ENCODE peak calls at places on chromosomes 11 and 22, in five cellular contexts. One of them, this sample, is unnamed.

GRCh38 chr22:37208401-37209139 is 3.7 kb downstream of the SSTR3 start:
- DNase-seq in WERI-Rb-1: peak
- DNase-seq in suprapubic skin: peak
- DNase-seq in heart left ventricle: no peak
- DNase-seq in aorta: peak
- DNase-seq in this sample: no peak

GRCh38 chr22:37283393-37283937 is 1.2 kb downstream of the CYTH4 start:
- DNase-seq in WERI-Rb-1: no peak
- DNase-seq in suprapubic skin: no peak
- DNase-seq in heart left ventricle: peak
- DNase-seq in aorta: no peak
- DNase-seq in this sample: peak

GRCh38 chr11:88538088-88538487 is 200.6 kb upstream of the CTSC start:
- DNase-seq in WERI-Rb-1: no peak
- DNase-seq in suprapubic skin: no peak
- DNase-seq in heart left ventricle: no peak
- DNase-seq in aorta: no peak
- DNase-seq in this sample: no peak

GRCh38 chr11:126139541-126140091 is 71.8 kb downstream of the RPUSD4 start:
- DNase-seq in WERI-Rb-1: no peak
- DNase-seq in suprapubic skin: no peak
- DNase-seq in heart left ventricle: no peak
- DNase-seq in aorta: no peak
- DNase-seq in this sample: peak

GRCh38 chr22:38751066-38751421 is 4.8 kb downstream of the SUN2 start:
- DNase-seq in WERI-Rb-1: no peak
- DNase-seq in suprapubic skin: no peak
- DNase-seq in heart left ventricle: no peak
- DNase-seq in aorta: no peak
- DNase-seq in this sample: no peak

GRCh38 chr11:66224226-66224850 is 44.1 kb upstream of the RAB1B start:
- DNase-seq in WERI-Rb-1: no peak
- DNase-seq in suprapubic skin: no peak
- DNase-seq in heart left ventricle: no peak
- DNase-seq in aorta: peak
- DNase-seq in this sample: no peak

GRCh38 chr22:27518583-27519437 is 282.7 kb downstream of the MN1 start:
- DNase-seq in WERI-Rb-1: no peak
- DNase-seq in suprapubic skin: no peak
- DNase-seq in heart left ventricle: no peak
- DNase-seq in aorta: no peak
- DNase-seq in this sample: no peak

GRCh38 chr11:78535027-78535426 is 39.6 kb downstream of the NARS2 start:
- DNase-seq in WERI-Rb-1: no peak
- DNase-seq in suprapubic skin: no peak
- DNase-seq in heart left ventricle: no peak
- DNase-seq in aorta: no peak
- DNase-seq in this sample: no peak

GRCh38 chr22:41668971-41669911 is 19.4 kb downstream of the SNU13 start:
- DNase-seq in WERI-Rb-1: no peak
- DNase-seq in suprapubic skin: peak
- DNase-seq in heart left ventricle: no peak
- DNase-seq in aorta: peak
- DNase-seq in this sample: no peak

GRCh38 chr11:3217751-3218482 is 696 bp downstream of the MRGPRG start:
- DNase-seq in WERI-Rb-1: peak
- DNase-seq in suprapubic skin: peak
- DNase-seq in heart left ventricle: peak
- DNase-seq in aorta: peak
- DNase-seq in this sample: peak

GRCh38 chr11:126978911-126979310 is 21.7 kb downstream of the KIRREL3 start:
- DNase-seq in WERI-Rb-1: no peak
- DNase-seq in suprapubic skin: no peak
- DNase-seq in heart left ventricle: no peak
- DNase-seq in aorta: no peak
- DNase-seq in this sample: no peak

GRCh38 chr11:12287374-12288211 is 89.8 kb upstream of the PARVA start:
- DNase-seq in WERI-Rb-1: peak
- DNase-seq in suprapubic skin: peak
- DNase-seq in heart left ventricle: no peak
- DNase-seq in aorta: peak
- DNase-seq in this sample: peak

GRCh38 chr22:35443790-35444684 is 44.1 kb downstream of the MCM5 start:
- DNase-seq in WERI-Rb-1: no peak
- DNase-seq in suprapubic skin: no peak
- DNase-seq in heart left ventricle: no peak
- DNase-seq in aorta: no peak
- DNase-seq in this sample: no peak

DNA sequence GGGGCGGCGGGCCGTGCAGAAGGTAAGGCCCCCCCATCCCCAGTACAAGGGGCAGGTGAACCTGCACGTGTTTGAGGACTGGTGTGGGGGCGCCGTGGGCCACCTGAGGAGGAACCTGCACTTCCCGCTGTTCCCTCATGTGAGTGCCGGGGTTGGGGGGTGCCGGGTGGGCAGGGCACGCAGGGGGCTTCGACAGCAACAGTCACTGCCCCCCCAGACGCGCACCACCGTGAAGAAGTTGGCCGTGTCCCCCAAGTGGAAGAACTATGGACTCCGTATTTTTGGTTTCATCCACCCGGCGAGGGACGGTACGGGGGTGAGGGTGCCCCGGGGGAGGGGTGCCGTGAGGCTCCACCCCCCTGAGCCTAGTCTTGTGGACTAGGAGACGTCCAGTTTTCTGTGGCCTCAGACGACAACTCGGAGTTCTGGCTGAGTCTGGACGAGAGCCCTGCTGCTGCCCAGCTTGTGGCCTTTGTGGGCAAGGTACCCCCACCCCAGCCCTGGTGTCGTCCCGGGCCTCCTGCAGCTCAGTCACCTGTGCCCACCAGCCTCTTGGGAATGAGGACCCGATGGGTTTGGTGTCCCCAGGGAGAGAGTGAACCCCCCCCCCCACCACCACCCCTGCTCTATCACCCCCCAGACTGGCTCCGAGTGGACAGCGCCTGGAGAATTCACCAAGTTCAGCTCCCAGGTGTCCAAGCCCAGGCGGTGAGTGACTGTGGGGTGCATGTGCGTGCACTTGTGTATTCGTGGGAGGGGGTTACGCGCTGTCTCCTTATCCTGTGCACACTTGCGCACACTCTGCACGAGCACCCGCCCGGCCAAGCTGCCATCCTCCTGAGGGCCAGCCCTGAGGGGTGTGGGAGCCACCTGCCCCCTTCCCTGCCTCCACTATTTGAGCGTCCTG is 3.8 kb downstream of the B4GALNT4 start:
- DNase-seq in WERI-Rb-1: no peak
- DNase-seq in suprapubic skin: no peak
- DNase-seq in heart left ventricle: peak
- DNase-seq in aorta: no peak
- DNase-seq in this sample: peak
- H3K27ac ChIP-seq in WERI-Rb-1: no peak
- H3K27ac ChIP-seq in suprapubic skin: no peak
- H3K27ac ChIP-seq in heart left ventricle: no peak
- H3K27ac ChIP-seq in aorta: no peak
- H3K27ac ChIP-seq in this sample: no peak

DNA sequence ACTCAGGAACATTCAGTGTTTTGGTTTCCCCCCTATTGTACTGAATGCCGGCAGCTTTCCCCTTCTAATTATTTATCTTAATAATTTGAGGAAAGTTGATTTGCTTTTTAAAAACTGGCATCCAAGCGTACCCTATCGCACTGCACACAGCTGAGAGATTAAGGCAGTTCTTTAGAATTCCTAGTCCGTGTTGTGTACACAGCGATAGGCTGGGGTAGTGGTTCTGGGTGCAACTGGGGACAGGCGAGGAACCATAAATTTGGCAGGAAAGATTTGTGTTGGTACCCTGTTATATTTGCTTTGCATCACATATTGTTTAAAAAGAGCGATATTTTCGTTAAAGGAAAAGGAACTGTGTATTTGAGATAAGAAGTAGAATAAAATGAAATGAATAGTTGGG is 39.2 kb downstream of the PTPRJ start:
- DNase-seq in WERI-Rb-1: no peak
- DNase-seq in suprapubic skin: no peak
- DNase-seq in heart left ventricle: no peak
- DNase-seq in aorta: no peak
- DNase-seq in this sample: no peak
- H3K27ac ChIP-seq in WERI-Rb-1: no peak
- H3K27ac ChIP-seq in suprapubic skin: no peak
- H3K27ac ChIP-seq in heart left ventricle: peak
- H3K27ac ChIP-seq in aorta: no peak
- H3K27ac ChIP-seq in this sample: no peak

GRCh38 chr11:69650081-69650831 is 9.3 kb downstream of the CCND1 start:
- DNase-seq in WERI-Rb-1: no peak
- DNase-seq in suprapubic skin: no peak
- DNase-seq in heart left ventricle: peak
- DNase-seq in aorta: peak
- DNase-seq in this sample: peak

GRCh38 chr11:69647349-69647748 is 6.4 kb downstream of the CCND1 start:
- DNase-seq in WERI-Rb-1: no peak
- DNase-seq in suprapubic skin: peak
- DNase-seq in heart left ventricle: peak
- DNase-seq in aorta: peak
- DNase-seq in this sample: peak

GRCh38 chr11:69649576-69649900 is 8.6 kb downstream of the CCND1 start:
- DNase-seq in WERI-Rb-1: no peak
- DNase-seq in suprapubic skin: no peak
- DNase-seq in heart left ventricle: peak
- DNase-seq in aorta: peak
- DNase-seq in this sample: peak

GRCh38 chr11:69647761-69648497 is 7.0 kb downstream of the CCND1 start:
- DNase-seq in WERI-Rb-1: no peak
- DNase-seq in suprapubic skin: peak
- DNase-seq in heart left ventricle: peak
- DNase-seq in aorta: peak
- DNase-seq in this sample: no peak

GRCh38 chr11:69648679-69649575 is 8.0 kb downstream of the CCND1 start:
- DNase-seq in WERI-Rb-1: no peak
- DNase-seq in suprapubic skin: peak
- DNase-seq in heart left ventricle: peak
- DNase-seq in aorta: peak
- DNase-seq in this sample: no peak
- H3K27ac ChIP-seq in WERI-Rb-1: no peak
- H3K27ac ChIP-seq in suprapubic skin: no peak
- H3K27ac ChIP-seq in heart left ventricle: no peak
- H3K27ac ChIP-seq in aorta: no peak
- H3K27ac ChIP-seq in this sample: no peak

GRCh38 chr22:47328550-47329243 is 566.2 kb downstream of the TBC1D22A start:
- DNase-seq in WERI-Rb-1: no peak
- DNase-seq in suprapubic skin: no peak
- DNase-seq in heart left ventricle: no peak
- DNase-seq in aorta: no peak
- DNase-seq in this sample: no peak
- H3K27ac ChIP-seq in WERI-Rb-1: no peak
- H3K27ac ChIP-seq in suprapubic skin: no peak
- H3K27ac ChIP-seq in heart left ventricle: no peak
- H3K27ac ChIP-seq in aorta: no peak
- H3K27ac ChIP-seq in this sample: no peak

GRCh38 chr11:121670792-121671275 is 218.1 kb upstream of the SORL1-AS1 start:
- DNase-seq in WERI-Rb-1: no peak
- DNase-seq in suprapubic skin: no peak
- DNase-seq in heart left ventricle: no peak
- DNase-seq in aorta: no peak
- DNase-seq in this sample: no peak
- H3K27ac ChIP-seq in WERI-Rb-1: peak
- H3K27ac ChIP-seq in suprapubic skin: no peak
- H3K27ac ChIP-seq in heart left ventricle: peak
- H3K27ac ChIP-seq in aorta: peak
- H3K27ac ChIP-seq in this sample: peak

DNA sequence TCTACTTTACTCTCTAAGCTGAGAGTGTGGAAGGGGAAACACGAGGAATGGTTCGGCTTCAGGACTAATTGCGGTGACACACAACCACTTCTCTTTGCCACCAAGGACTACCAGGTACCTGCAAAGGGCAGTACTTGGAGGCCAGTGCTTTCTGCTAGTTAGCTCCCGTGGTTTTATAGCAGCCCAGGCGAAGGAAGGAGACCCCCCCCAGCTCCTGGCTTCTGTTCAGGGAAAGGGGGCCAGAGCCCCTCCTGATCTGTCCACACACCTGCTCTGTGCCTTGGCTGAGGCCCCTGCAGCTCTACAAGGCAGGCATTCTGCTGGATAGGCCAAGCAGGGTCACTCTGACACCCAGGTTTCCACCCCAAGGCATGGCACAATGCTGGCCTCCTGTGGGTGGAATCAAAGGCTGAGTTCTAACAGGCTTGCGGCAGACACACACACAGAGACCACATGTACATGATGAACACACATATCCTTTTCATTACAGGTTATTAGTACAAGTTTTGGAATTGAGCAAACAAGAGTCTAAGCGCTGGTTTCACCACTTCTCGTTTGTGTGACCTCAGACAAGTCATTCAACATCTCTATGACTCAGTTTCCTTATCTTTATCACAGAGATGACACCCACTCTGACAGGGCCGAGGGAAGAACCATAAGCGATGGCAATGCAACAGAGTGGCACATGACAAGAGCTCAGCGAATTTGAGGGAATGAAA is 7.5 kb downstream of the SERPIND1 start:
- DNase-seq in WERI-Rb-1: no peak
- DNase-seq in suprapubic skin: no peak
- DNase-seq in heart left ventricle: no peak
- DNase-seq in aorta: no peak
- DNase-seq in this sample: no peak
- H3K27ac ChIP-seq in WERI-Rb-1: no peak
- H3K27ac ChIP-seq in suprapubic skin: no peak
- H3K27ac ChIP-seq in heart left ventricle: no peak
- H3K27ac ChIP-seq in aorta: no peak
- H3K27ac ChIP-seq in this sample: no peak

GRCh38 chr11:44083433-44083832 is 12.0 kb upstream of the EXT2 start:
- DNase-seq in WERI-Rb-1: no peak
- DNase-seq in suprapubic skin: no peak
- DNase-seq in heart left ventricle: no peak
- DNase-seq in aorta: no peak
- DNase-seq in this sample: no peak

GRCh38 chr11:44083906-44084305 is 11.6 kb upstream of the EXT2 start:
- DNase-seq in WERI-Rb-1: no peak
- DNase-seq in suprapubic skin: no peak
- DNase-seq in heart left ventricle: no peak
- DNase-seq in aorta: no peak
- DNase-seq in this sample: no peak

GRCh38 chr11:44080951-44081350 is 14.5 kb upstream of the EXT2 start:
- DNase-seq in WERI-Rb-1: no peak
- DNase-seq in suprapubic skin: no peak
- DNase-seq in heart left ventricle: no peak
- DNase-seq in aorta: no peak
- DNase-seq in this sample: no peak

GRCh38 chr11:44085330-44085729 is 10.1 kb upstream of the EXT2 start:
- DNase-seq in WERI-Rb-1: no peak
- DNase-seq in suprapubic skin: no peak
- DNase-seq in heart left ventricle: no peak
- DNase-seq in aorta: no peak
- DNase-seq in this sample: no peak

GRCh38 chr11:44082645-44083044 is 12.8 kb upstream of the EXT2 start:
- DNase-seq in WERI-Rb-1: no peak
- DNase-seq in suprapubic skin: no peak
- DNase-seq in heart left ventricle: no peak
- DNase-seq in aorta: no peak
- DNase-seq in this sample: no peak
- H3K27ac ChIP-seq in WERI-Rb-1: no peak
- H3K27ac ChIP-seq in suprapubic skin: no peak
- H3K27ac ChIP-seq in heart left ventricle: no peak
- H3K27ac ChIP-seq in aorta: no peak
- H3K27ac ChIP-seq in this sample: no peak

This sample was measured in right cardiac atrium.